ENCODE peak calls at places on chromosomes 2 and 18, in ten cellular contexts. V is GM13976, W is LNCaP clone FGC, C is body of pancreas, K is right lobe of liver, L is lower leg skin, G is GM10248, S is H9, D is progenitor cell of endocrine pancreas, J is uterus. R is an unnamed sample.

GRCh38 chr18:63686871-63687270 is 15.9 kb upstream of the SERPINB11 start:
- DNase-seq in D (no peak), K (no peak), S (no peak), G (no peak), J (no peak), L (no peak), V (no peak), W (no peak), C (no peak), R (no peak)

GRCh38 chr2:69013123-69013836 is at the start of gene ANTXR1:
- DNase-seq in L (peak), K (no peak), S (peak), W (no peak), C (peak), J (peak), V (peak), G (peak), D (peak), R (no peak)

GRCh38 chr2:1651131-1652066 is 92.9 kb downstream of the PXDN start:
- DNase-seq in W (no peak), S (no peak), L (no peak), V (no peak), G (no peak), K (no peak), D (no peak), C (no peak), J (no peak), R (no peak)

GRCh38 chr18:28457784-28458183 is 280.9 kb upstream of the CDH2 start:
- DNase-seq in W (no peak), V (no peak), K (no peak), C (no peak), G (no peak), S (no peak), L (no peak), J (no peak), D (no peak), R (no peak)

GRCh38 chr2:38076710-38077430 is 919 bp upstream of the CYP1B1 start:
- DNase-seq in L (peak), W (no peak), J (peak), C (peak), G (peak), D (peak), S (peak), V (peak), K (peak), R (peak)

GRCh38 chr2:11967946-11968465 is 221.6 kb downstream of the LPIN1 start:
- DNase-seq in G (no peak), C (peak), V (no peak), S (no peak), D (no peak), J (peak), W (no peak), K (no peak), L (no peak), R (no peak)

GRCh38 chr2:15673919-15674636 is 82.4 kb downstream of the DDX1 start:
- DNase-seq in S (no peak), D (no peak), V (no peak), G (no peak), L (no peak), K (no peak), W (no peak), C (peak), J (no peak), R (no peak)

GRCh38 chr2:220703279-220703678 is 868.8 kb downstream of the EPHA4 start:
- DNase-seq in S (no peak), L (no peak), D (no peak), C (no peak), G (no peak), J (no peak), V (no peak), W (no peak), K (no peak), R (no peak)

GRCh38 chr2:138395565-138396306 is 105.8 kb upstream of the SPOPL start:
- DNase-seq in S (no peak), L (peak), J (no peak), G (no peak), W (no peak), D (no peak), V (no peak), K (no peak), C (no peak), R (no peak)

GRCh38 chr2:198863655-198864054 is 594.1 kb downstream of the SATB2 start:
- DNase-seq in K (no peak), J (no peak), L (no peak), G (no peak), V (no peak), S (no peak), W (no peak), C (no peak), D (no peak), R (no peak)

GRCh38 chr2:50849205-50849604 is 182.7 kb downstream of the NRXN1 start:
- DNase-seq in S (no peak), V (no peak), G (no peak), W (no peak), D (no peak), J (no peak), L (no peak), C (no peak), K (no peak), R (no peak)

GRCh38 chr2:161257123-161257952 is 50.9 kb upstream of the PSMD14 start:
- DNase-seq in L (no peak), W (no peak), V (no peak), J (no peak), C (no peak), D (no peak), K (peak), G (no peak), S (no peak), R (no peak)

GRCh38 chr2:102708847-102709559 is 52.8 kb upstream of the TMEM182 start:
- DNase-seq in S (no peak), L (no peak), V (no peak), D (no peak), C (no peak), J (no peak), G (no peak), W (no peak), K (no peak), R (no peak)

GRCh38 chr18:32910694-32911296 is 138.0 kb upstream of the KLHL14 start:
- DNase-seq in L (no peak), J (no peak), S (no peak), W (no peak), V (no peak), D (no peak), C (no peak), K (no peak), G (no peak), R (no peak)

GRCh38 chr2:130287656-130288026 is 55.1 kb upstream of the IMP4 start:
- DNase-seq in J (no peak), D (no peak), C (no peak), V (no peak), G (no peak), S (no peak), L (peak), W (no peak), K (no peak), R (no peak)

GRCh38 chr18:6355789-6356589 is 58.7 kb downstream of the L3MBTL4 start:
- DNase-seq in C (no peak), J (no peak), L (no peak), W (peak), V (peak), K (no peak), G (no peak), S (no peak), D (no peak), R (no peak)

GRCh38 chr2:230312638-230313037 is 14.4 kb upstream of the SP140L start:
- DNase-seq in W (no peak), C (no peak), S (no peak), K (no peak), D (no peak), G (no peak), V (no peak), L (no peak), J (no peak), R (no peak)

GRCh38 chr2:105765415-105766299 is 20.9 kb downstream of the NCK2 start:
- DNase-seq in V (no peak), W (no peak), K (no peak), D (no peak), C (no peak), G (no peak), S (no peak), J (no peak), L (peak), R (no peak)

GRCh38 chr2:182047544-182047943 is 61.9 kb downstream of the PPP1R1C start:
- DNase-seq in W (no peak), D (no peak), J (no peak), C (no peak), G (no peak), S (no peak), L (no peak), V (no peak), K (no peak), R (no peak)

GRCh38 chr2:189082576-189082975 is 97.0 kb downstream of the COL5A2 start:
- DNase-seq in L (no peak), V (no peak), D (no peak), W (no peak), G (no peak), S (no peak), K (no peak), C (peak), J (peak), R (no peak)

GRCh38 chr18:61770279-61770678 is 122.5 kb downstream of the RNF152 start:
- DNase-seq in K (no peak), G (no peak), S (no peak), C (no peak), J (no peak), V (no peak), L (no peak), W (no peak), D (no peak), R (no peak)

GRCh38 chr2:106886916-106887758 is 1.2 kb upstream of the ST6GAL2 start:
- DNase-seq in J (peak), D (peak), K (peak), W (no peak), V (peak), S (peak), L (no peak), G (no peak), C (peak), R (no peak)

GRCh38 chr2:219987830-219988229 is 360.4 kb downstream of the SLC4A3 start:
- DNase-seq in S (no peak), D (no peak), V (no peak), W (no peak), L (no peak), J (no peak), K (no peak), G (no peak), C (peak), R (no peak)

GRCh38 chr2:74316616-74317295 is 26.5 kb downstream of the SLC4A5 start:
- DNase-seq in L (no peak), W (no peak), C (no peak), K (no peak), J (no peak), V (no peak), G (no peak), S (peak), D (no peak), R (no peak)

GRCh38 chr2:46180189-46180588 is 117.0 kb upstream of the EPAS1 start:
- DNase-seq in G (no peak), D (no peak), K (peak), W (no peak), C (no peak), S (no peak), L (peak), V (no peak), J (no peak), R (no peak)

GRCh38 chr2:151071382-151071781 is 190.3 kb downstream of the RBM43 start:
- DNase-seq in K (no peak), S (peak), C (no peak), V (no peak), G (no peak), L (no peak), W (no peak), D (no peak), J (no peak), R (no peak)

GRCh38 chr18:41395695-41396094 is 559.3 kb upstream of the PIK3C3 start:
- DNase-seq in G (no peak), J (no peak), S (no peak), D (no peak), W (no peak), L (no peak), K (no peak), C (no peak), V (no peak), R (no peak)

GRCh38 chr18:41396211-41396610 is 558.8 kb upstream of the PIK3C3 start:
- DNase-seq in V (no peak), W (no peak), C (no peak), J (no peak), G (no peak), D (no peak), S (no peak), L (no peak), K (no peak), R (no peak)

GRCh38 chr18:41396861-41397260 is 558.2 kb upstream of the PIK3C3 start:
- DNase-seq in L (no peak), J (no peak), W (no peak), V (no peak), S (no peak), C (no peak), G (no peak), D (no peak), K (no peak), R (no peak)

GRCh38 chr18:41389936-41390667 is 564.9 kb upstream of the PIK3C3 start:
- DNase-seq in K (no peak), L (no peak), V (no peak), G (no peak), W (no peak), J (no peak), D (no peak), S (no peak), C (no peak), R (no peak)

GRCh38 chr18:41391616-41392610 is 563.1 kb upstream of the PIK3C3 start:
- DNase-seq in K (peak), G (peak), D (peak), S (peak), V (peak), W (no peak), C (peak), L (no peak), J (no peak), R (no peak)
- TF ChIP-seq CTCF in K (peak), G (peak), D (peak), S (peak), V (peak), W (peak), C (peak), L (no peak), J (no peak), R (no peak)

GRCh38 chr2:75460630-75461029 is 100.1 kb downstream of the EVA1A start:
- DNase-seq in J (no peak), S (no peak), C (no peak), G (no peak), V (no peak), D (no peak), K (no peak), L (no peak), W (no peak), R (no peak)

GRCh38 chr2:75466708-75467311 is 93.9 kb downstream of the EVA1A start:
- DNase-seq in D (no peak), J (no peak), W (no peak), C (peak), K (peak), L (no peak), G (peak), S (peak), V (peak), R (peak)

GRCh38 chr2:75462714-75463113 is 98.0 kb downstream of the EVA1A start:
- DNase-seq in W (no peak), D (no peak), C (no peak), V (no peak), S (no peak), G (no peak), L (no peak), K (no peak), J (no peak), R (no peak)

GRCh38 chr2:75464348-75464946 is 96.3 kb downstream of the EVA1A start:
- DNase-seq in K (no peak), C (peak), G (peak), V (no peak), J (no peak), L (no peak), W (no peak), D (no peak), S (no peak), R (no peak)

GRCh38 chr2:75465317-75465998 is 95.3 kb downstream of the EVA1A start:
- DNase-seq in W (no peak), V (no peak), D (no peak), J (no peak), C (peak), G (no peak), S (no peak), L (no peak), K (no peak), R (no peak)
- TF ChIP-seq CTCF in W (no peak), V (no peak), D (peak), J (no peak), C (peak), G (peak), S (peak), L (no peak), K (peak), R (no peak)

GRCh38 chr2:239891692-239892091 is 133.4 kb downstream of the NDUFA10 start:
- DNase-seq in D (no peak), V (no peak), J (no peak), C (no peak), S (no peak), K (peak), G (no peak), L (peak), W (no peak), R (no peak)

GRCh38 chr2:239889641-239890055 is 135.5 kb downstream of the NDUFA10 start:
- DNase-seq in K (peak), D (no peak), C (no peak), W (no peak), V (no peak), J (no peak), G (no peak), S (no peak), L (peak), R (no peak)

GRCh38 chr2:239892480-239893235 is 132.5 kb downstream of the NDUFA10 start:
- DNase-seq in S (peak), L (peak), C (no peak), G (no peak), V (no peak), D (no peak), W (no peak), K (peak), J (no peak), R (no peak)

GRCh38 chr2:239887604-239888003 is 137.5 kb downstream of the NDUFA10 start:
- DNase-seq in D (no peak), J (no peak), K (no peak), G (no peak), S (no peak), V (no peak), C (no peak), L (no peak), W (no peak), R (no peak)

DNA sequence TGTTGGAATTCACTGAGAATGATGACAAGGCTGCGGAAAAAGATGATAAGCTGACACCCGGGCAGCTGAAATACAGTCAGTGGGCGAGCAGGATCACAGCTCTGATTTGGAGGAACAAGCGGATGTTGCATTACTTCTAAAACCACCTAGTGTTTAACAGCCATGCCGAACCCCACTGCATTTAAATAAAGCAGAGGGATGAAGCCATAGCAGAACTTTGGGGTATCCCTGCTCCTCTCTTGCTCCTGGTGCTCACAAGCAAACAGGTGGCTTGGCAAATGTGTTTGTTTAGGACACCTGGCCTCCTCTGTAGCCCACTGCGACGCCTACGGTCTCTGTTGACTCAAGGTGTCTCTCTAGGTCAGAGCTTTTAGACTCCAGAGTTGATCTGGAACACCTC is 134.8 kb downstream of the NDUFA10 start:
- DNase-seq in J (no peak), C (no peak), S (peak), L (peak), K (peak), V (no peak), W (no peak), D (no peak), G (no peak), R (no peak)
- TF ChIP-seq CTCF in J (no peak), C (no peak), S (no peak), L (no peak), K (no peak), V (no peak), W (no peak), D (no peak), G (no peak), R (no peak)

DNA sequence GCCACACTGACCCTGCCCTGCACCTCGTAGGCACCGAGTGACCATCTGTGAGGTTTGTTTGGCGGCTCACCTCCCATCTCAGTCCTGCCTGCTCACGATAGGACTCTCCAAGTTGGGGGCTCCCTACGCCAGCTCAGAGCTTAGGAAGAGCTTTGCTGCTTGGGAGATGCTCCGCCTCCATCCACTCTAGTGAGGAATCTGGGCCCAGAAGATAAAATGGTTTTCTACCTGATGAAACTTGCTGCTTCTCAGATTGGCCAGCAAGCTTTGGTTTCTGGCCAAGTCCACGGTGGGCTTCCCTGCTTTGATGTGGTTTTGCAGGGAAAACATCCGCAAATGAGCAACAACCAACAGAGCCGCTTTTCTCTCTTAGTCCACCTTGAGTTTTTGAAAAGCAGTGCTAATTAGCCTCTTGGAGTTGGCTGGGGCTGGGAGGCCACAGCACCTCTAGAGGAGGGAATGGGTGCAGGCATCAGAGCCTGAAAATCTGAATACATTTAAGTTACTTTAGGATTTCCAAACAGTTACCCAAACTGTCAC is 42.2 kb downstream of the THNSL2 start:
- DNase-seq in C (no peak), G (no peak), L (no peak), S (peak), V (no peak), W (no peak), D (no peak), J (no peak), K (no peak), R (no peak)
- TF ChIP-seq CTCF in C (peak), G (peak), L (no peak), S (peak), V (no peak), W (peak), D (peak), J (no peak), K (peak), R (no peak)

DNA sequence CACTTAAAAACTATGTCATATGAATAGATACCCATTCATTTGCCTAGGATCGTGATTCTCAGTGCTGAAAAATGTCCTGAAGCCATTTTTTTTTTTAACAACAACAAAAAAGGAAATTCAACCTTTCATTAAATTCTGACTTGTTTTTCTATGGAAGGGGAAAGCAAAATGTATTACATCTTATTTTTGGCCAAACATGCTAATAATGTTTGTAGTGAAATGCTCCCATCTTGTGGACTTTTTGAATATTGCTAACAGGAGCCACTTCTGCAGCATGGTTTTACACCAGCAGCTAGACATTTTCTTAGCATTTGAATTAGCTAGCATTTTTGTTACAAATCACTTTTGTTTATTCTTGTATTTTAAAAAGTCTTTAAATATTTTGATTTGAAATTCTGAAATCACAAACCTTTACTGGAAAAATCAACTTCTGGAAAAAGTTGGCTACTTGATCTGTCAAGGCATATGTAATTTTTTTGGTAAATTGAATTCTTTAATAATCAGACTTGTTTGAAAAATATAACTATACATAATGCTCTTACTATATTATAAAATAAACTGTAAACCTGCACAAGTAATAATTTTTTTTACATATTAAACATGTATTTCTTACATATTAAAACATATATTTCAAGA is 75.8 kb downstream of the KIDINS220 start:
- DNase-seq in V (peak), K (no peak), C (no peak), D (no peak), W (no peak), G (peak), J (no peak), S (no peak), L (no peak), R (no peak)
- TF ChIP-seq CTCF in V (peak), K (peak), C (peak), D (peak), W (peak), G (peak), J (peak), S (peak), L (no peak), R (no peak)

GRCh38 chr2:215003001-215003400 is 135.4 kb downstream of the ABCA12 start:
- DNase-seq in K (no peak), G (no peak), J (no peak), C (no peak), V (no peak), D (no peak), S (no peak), L (no peak), W (peak), R (no peak)

DNA sequence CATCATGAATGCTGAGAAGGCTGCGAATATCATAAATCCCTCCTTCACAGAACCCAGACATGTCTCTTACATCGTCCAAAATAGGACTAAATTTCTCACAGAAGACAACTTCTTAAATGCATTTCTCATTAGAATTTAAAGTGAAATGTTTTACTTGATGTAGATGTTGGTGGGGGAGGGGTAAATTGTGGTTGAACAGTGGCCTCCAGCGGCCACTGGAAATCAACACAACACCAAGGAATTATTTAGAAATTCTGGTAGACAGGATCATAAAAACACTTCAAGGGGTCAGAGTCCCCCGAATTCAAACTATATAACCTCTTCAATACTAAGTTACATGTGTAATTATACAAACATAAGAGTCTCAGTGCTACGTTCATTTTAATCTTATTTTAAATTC is 135.9 kb downstream of the ABCA12 start:
- DNase-seq in W (peak), C (peak), D (no peak), K (no peak), V (peak), G (peak), J (no peak), S (no peak), L (no peak), R (no peak)
- TF ChIP-seq CTCF in W (peak), C (peak), D (peak), K (peak), V (peak), G (peak), J (no peak), S (peak), L (no peak), R (no peak)

GRCh38 chr2:233353769-233354499 is at the start of gene DGKD:
- DNase-seq in G (peak), V (peak), J (peak), C (peak), W (no peak), L (peak), D (peak), K (peak), S (peak), R (peak)
- TF ChIP-seq CTCF in G (peak), V (peak), J (no peak), C (peak), W (peak), L (no peak), D (peak), K (peak), S (peak), R (no peak)